ENCODE peak calls at places on chromosomes 6 and 20, in ten cellular contexts. W, O, J, D, F, C, A, E, U and Q are unnamed samples.

GRCh38 chr6:46062312-46062711 is 46.7 kb upstream of the CLIC5 start:
- DNase-seq in C (no peak), O (peak; percentile 56), D (no peak), U (no peak), E (no peak), F (peak; percentile 69), A (no peak), J (no peak), W (no peak), Q (no peak)

GRCh38 chr20:5205348-5206210 is 78.8 kb downstream of the CDS2 start:
- DNase-seq in E (peak; percentile 58), A (peak; percentile 64), D (no peak), F (peak; percentile 86), U (peak; percentile 88), O (peak; percentile 51), W (peak; percentile 72), C (peak; percentile 57), J (peak; percentile 73), Q (peak; percentile 67)

GRCh38 chr6:104614394-104614793 is 245.3 kb downstream of the HACE1 start:
- DNase-seq in W (no peak), E (no peak), A (no peak), U (no peak), C (no peak), D (no peak), J (no peak), O (no peak), F (peak; percentile 44), Q (no peak)

GRCh38 chr6:7621761-7622160 is 31.8 kb downstream of the SNRNP48 start:
- DNase-seq in D (no peak), A (no peak), J (no peak), W (peak; percentile 78), E (no peak), U (no peak), C (no peak), O (no peak), F (no peak), Q (no peak)

GRCh38 chr6:152697634-152698033 is at the start of gene MYCT1:
- DNase-seq in W (no peak), J (no peak), F (no peak), D (no peak), O (no peak), C (no peak), U (no peak), E (no peak), A (no peak), Q (no peak)

GRCh38 chr6:38169826-38170526 is 350.4 kb downstream of the ZFAND3 start:
- DNase-seq in J (peak; percentile 65), F (peak; percentile 91), D (no peak), W (no peak), E (no peak), C (no peak), O (peak; percentile 81), U (peak; percentile 55), A (peak; percentile 89), Q (no peak)

GRCh38 chr6:17305219-17306001 is 24.2 kb downstream of the RBM24 start:
- DNase-seq in C (no peak), D (no peak), W (no peak), O (no peak), A (no peak), E (no peak), J (no peak), F (no peak), U (peak; percentile 65), Q (no peak)

GRCh38 chr6:27791182-27791939 is 120.8 kb downstream of the OR2B2 start:
- DNase-seq in F (peak; percentile 78), J (peak; percentile 39), C (no peak), D (peak; percentile 59), E (no peak), O (peak; percentile 71), W (peak; percentile 88), U (peak; percentile 93), A (peak; percentile 82), Q (no peak)

GRCh38 chr6:113694278-113695077 is 162.7 kb upstream of the MARCKS start:
- DNase-seq in J (no peak), D (no peak), W (peak; percentile 67), O (no peak), U (no peak), E (no peak), A (no peak), F (peak; percentile 89), C (no peak), Q (no peak)

GRCh38 chr20:2767768-2768631 is 32.4 kb downstream of the CPXM1 start:
- DNase-seq in W (peak; percentile 27), F (no peak), D (no peak), E (no peak), J (no peak), C (no peak), A (no peak), U (no peak), O (peak; percentile 8), Q (no peak)

GRCh38 chr6:138231399-138231886 is 13.2 kb upstream of the PBOV1 start:
- DNase-seq in E (no peak), O (peak; percentile 96), F (peak; percentile 93), A (peak; percentile 81), C (no peak), D (no peak), U (no peak), W (no peak), J (no peak), Q (no peak)

GRCh38 chr20:43744966-43745733 is 18.3 kb upstream of the GTSF1L start:
- DNase-seq in U (peak; percentile 46), E (no peak), A (no peak), F (peak; percentile 53), J (no peak), O (peak; percentile 70), W (no peak), C (no peak), D (no peak), Q (no peak)

GRCh38 chr6:153090241-153090930 is 40.7 kb downstream of the RGS17 start:
- DNase-seq in C (no peak), D (no peak), J (peak; percentile 7), U (no peak), O (no peak), E (no peak), A (no peak), F (peak; percentile 38), W (peak; percentile 94), Q (no peak)

GRCh38 chr6:3193102-3193837 is 34.2 kb downstream of the TUBB2B start:
- DNase-seq in W (no peak), U (peak; percentile 51), D (no peak), A (no peak), F (no peak), E (no peak), C (no peak), O (no peak), J (no peak), Q (no peak)

GRCh38 chr6:111626446-111626845 is 20.8 kb upstream of the TRAF3IP2 start:
- DNase-seq in O (no peak), W (no peak), A (peak; percentile 77), J (no peak), C (no peak), U (no peak), E (no peak), F (no peak), D (no peak), Q (no peak)

GRCh38 chr20:21105429-21106170 is 558 bp downstream of the LINC00237 start:
- DNase-seq in E (no peak), F (no peak), W (no peak), O (no peak), C (no peak), U (no peak), A (no peak), D (no peak), J (no peak), Q (no peak)

GRCh38 chr20:37220796-37221195 is 40.8 kb downstream of the GHRH start:
- DNase-seq in D (no peak), E (no peak), W (peak; percentile 27), A (no peak), O (no peak), F (no peak), J (no peak), U (peak; percentile 21), C (no peak), Q (no peak)

GRCh38 chr6:118968416-118968815 is 33.5 kb upstream of the MCM9 start:
- DNase-seq in E (peak; percentile 9), U (peak; percentile 41), O (no peak), J (peak; percentile 30), D (no peak), F (peak; percentile 48), C (no peak), W (peak; percentile 46), A (peak; percentile 8), Q (no peak)

GRCh38 chr6:45590225-45590624 is 212.5 kb upstream of the SUPT3H start:
- DNase-seq in J (no peak), O (peak; percentile 70), W (peak; percentile 92), D (no peak), U (no peak), C (no peak), E (no peak), F (peak; percentile 7), A (no peak), Q (no peak)